ENCODE peak calls at places on chromosome 10, in five cellular contexts. D is NCI-H1930; W is activated CD4-positive, alpha-beta T cell treated with anti-CD3 and anti-CD28 coated beads, Interleukin-2, amount 10 ng/mL, durations not matched to agents 7 days and 5 days; A is HS-27A; M is K562. J is an unnamed sample.

GRCh38 chr10:6313107-6313895 is 110.6 kb downstream of the PFKFB3 start:
- DNase-seq in W (no peak), D (no peak), M (no peak), A (no peak), J (no peak)

GRCh38 chr10:123375738-123376137 is 221.5 kb downstream of the BUB3 start:
- DNase-seq in D (no peak), A (no peak), W (no peak), M (no peak), J (no peak)

GRCh38 chr10:119644215-119644826 is 6.9 kb upstream of the BAG3 start:
- DNase-seq in D (no peak), M (no peak), W (no peak), A (no peak), J (no peak)

GRCh38 chr10:113094114-113094486 is 144.1 kb downstream of the TCF7L2 start:
- DNase-seq in A (no peak), M (no peak), D (no peak), W (no peak), J (no peak)

GRCh38 chr10:103193107-103193819 is at the start of gene NT5C2:
- DNase-seq in D (peak; percentile 41), M (peak; percentile 81), W (peak; percentile 81), A (no peak), J (peak; percentile 85)

GRCh38 chr10:29446327-29446726 is 157.5 kb downstream of the LYZL1 start:
- DNase-seq in A (no peak), W (no peak), M (no peak), D (no peak), J (no peak)

GRCh38 chr10:9786101-9786500 is 1231.6 kb upstream of the CELF2 start:
- DNase-seq in A (no peak), M (no peak), D (no peak), W (no peak), J (no peak)

GRCh38 chr10:122348512-122348911 is 26.0 kb upstream of the PLEKHA1 start:
- DNase-seq in W (no peak), A (no peak), M (no peak), D (no peak), J (no peak)

GRCh38 chr10:44387853-44388251 is 3.0 kb upstream of the CXCL12 start:
- DNase-seq in M (no peak), A (no peak), D (no peak), W (no peak), J (no peak)

GRCh38 chr10:173741-174140 is 38.5 kb downstream of the ZMYND11 start:
- DNase-seq in A (no peak), W (no peak), D (no peak), M (no peak), J (no peak)

GRCh38 chr10:90148121-90148855 is 446.9 kb downstream of the KIF20B start:
- DNase-seq in M (no peak), D (no peak), W (no peak), A (no peak), J (no peak)

GRCh38 chr10:75662715-75663114 is 231.3 kb downstream of the LRMDA start:
- DNase-seq in D (no peak), W (no peak), A (no peak), M (no peak), J (no peak)

GRCh38 chr10:102418612-102419560 is at the start of gene PSD:
- DNase-seq in W (no peak), M (peak; percentile 33), D (peak; percentile 61), A (no peak), J (no peak)

GRCh38 chr10:47062801-47063200 is 151.6 kb downstream of the PTPN20 start:
- DNase-seq in A (no peak), D (no peak), M (no peak), W (no peak), J (no peak)

GRCh38 chr10:78934499-78934898 is 134.3 kb upstream of the ZMIZ1 start:
- DNase-seq in M (no peak), D (no peak), A (no peak), W (no peak), J (no peak)

GRCh38 chr10:117697402-117697801 is 154.9 kb downstream of the EMX2 start:
- DNase-seq in W (no peak), M (no peak), D (no peak), A (no peak), J (no peak)